ENCODE peak calls at places on chromosomes 6 and 20, in four cellular contexts. O is NCI-H1417, G is NCI-H1436, N is mammary epithelial cell. Z is an unnamed sample.

GRCh38 chr6:159169557-159170332 is 545 bp downstream of the FNDC1 start:
- DNase-seq in O (no peak), G (no peak), N (peak), Z (peak)

GRCh38 chr20:44248420-44248759 is 1.3 kb downstream of the GDAP1L1 start:
- DNase-seq in O (no peak), G (no peak), N (no peak), Z (no peak)

GRCh38 chr6:160015778-160016684 is 47.1 kb downstream of the IGF2R start:
- DNase-seq in O (no peak), G (no peak), N (no peak), Z (no peak)

GRCh38 chr6:5478380-5478779 is 217.1 kb downstream of the FARS2 start:
- DNase-seq in O (no peak), G (no peak), N (no peak), Z (no peak)

GRCh38 chr20:52500150-52500549 is 308.6 kb upstream of the ZFP64 start:
- DNase-seq in O (no peak), G (no peak), N (no peak), Z (no peak)

GRCh38 chr6:155319902-155320301 is 5.6 kb upstream of the TFB1M start:
- DNase-seq in O (no peak), G (no peak), N (no peak), Z (no peak)

GRCh38 chr6:16698163-16698533 is 63.1 kb downstream of the ATXN1 start:
- DNase-seq in O (peak), G (peak), N (peak), Z (no peak)

GRCh38 chr20:35171753-35172433 is at the start of gene PROCR:
- DNase-seq in O (no peak), G (peak), N (peak), Z (peak)

GRCh38 chr20:48178607-48179006 is 393.3 kb upstream of the SULF2 start:
- DNase-seq in O (no peak), G (no peak), N (no peak), Z (no peak)

GRCh38 chr6:118980063-118980462 is 45.1 kb upstream of the MCM9 start:
- DNase-seq in O (no peak), G (no peak), N (peak), Z (peak)

GRCh38 chr20:18394363-18394762 is 72.5 kb downstream of the DZANK1 start:
- DNase-seq in O (no peak), G (no peak), N (no peak), Z (no peak)

GRCh38 chr6:131765081-131765852 is 42.6 kb upstream of the ENPP1 start:
- DNase-seq in O (no peak), G (no peak), N (peak), Z (no peak)

GRCh38 chr20:47546184-47547033 is 44.7 kb downstream of the NCOA3 start:
- DNase-seq in O (no peak), G (no peak), N (peak), Z (no peak)

GRCh38 chr20:42277203-42277602 is 659.0 kb upstream of the CHD6 start:
- DNase-seq in O (peak), G (no peak), N (no peak), Z (no peak)

GRCh38 chr6:37373822-37374514 is 20.2 kb downstream of the RNF8 start:
- DNase-seq in O (no peak), G (no peak), N (peak), Z (no peak)

GRCh38 chr6:131819507-131820228 is 11.8 kb downstream of the ENPP1 start:
- DNase-seq in O (no peak), G (no peak), N (peak), Z (no peak)

GRCh38 chr20:19699132-19699971 is 58.7 kb upstream of the RIN2 start:
- DNase-seq in O (no peak), G (no peak), N (peak), Z (no peak)

GRCh38 chr20:52269327-52269726 is 77.7 kb upstream of the ZFP64 start:
- DNase-seq in O (peak), G (no peak), N (no peak), Z (no peak)